ENCODE peak calls at places on chromosomes 4 and X, in five cellular contexts. V is HCT116; S is CD8-positive, alpha-beta T cell; X is adrenal gland; J is progenitor cell of endocrine pancreas. P is an unnamed sample.

GRCh38 chr4:151574968-151575367 is 166.0 kb downstream of the FHIP1A start:
- DNase-seq in V (no peak), S (no peak), X (no peak), J (no peak), P (no peak)

GRCh38 chr4:122329876-122330595 is 48.8 kb upstream of the ADAD1 start:
- DNase-seq in V (no peak), S (no peak), X (no peak), J (no peak), P (peak)

GRCh38 chr4:8268211-8268610 is 1.3 kb upstream of the HTRA3 start:
- DNase-seq in V (no peak), S (no peak), X (no peak), J (no peak), P (no peak)

GRCh38 chr4:44438687-44439086 is 9.9 kb downstream of the KCTD8 start:
- DNase-seq in V (no peak), S (no peak), X (no peak), J (no peak), P (no peak)

GRCh38 chrX:64394874-64395567 is at the start of gene MTMR8:
- DNase-seq in V (peak), S (peak), X (peak), J (peak), P (no peak)

GRCh38 chr4:17578482-17578891 is 1.5 kb downstream of the LAP3 start:
- DNase-seq in V (no peak), S (no peak), X (no peak), J (no peak), P (peak)

GRCh38 chr4:32030406-32030805 is 1310.2 kb downstream of the PCDH7 start:
- DNase-seq in V (no peak), S (no peak), X (no peak), J (no peak), P (no peak)

GRCh38 chr4:56641494-56642051 is 39.5 kb downstream of the HOPX start:
- DNase-seq in V (peak), S (no peak), X (no peak), J (no peak), P (peak)

GRCh38 chrX:130771230-130771629 is 131.8 kb downstream of the ENOX2 start:
- DNase-seq in V (no peak), S (no peak), X (peak), J (no peak), P (peak)

GRCh38 chr4:7649741-7650531 is 215.2 kb upstream of the PSAPL1 start:
- DNase-seq in V (peak), S (peak), X (peak), J (no peak), P (peak)

GRCh38 chrX:136879001-136879667 is 1.4 kb downstream of the RBMX start:
- DNase-seq in V (no peak), S (no peak), X (no peak), J (no peak), P (peak)

GRCh38 chrX:67544871-67545771 is 1.3 kb downstream of the AR start:
- DNase-seq in V (no peak), S (no peak), X (no peak), J (no peak), P (peak)

P was measured in cardiac fibroblast.